ENCODE peak calls at places on chromosomes 12 and 14, in ten cellular contexts. M is glutamatergic neuron, E is GM20000, V is posterior vena cava, N is fibroblast of mammary gland, G is HFF-Myc, P is activated T-helper 1 cell treated with Interleukin-2 at 50 U/mL for 16 hours, R is DMS53, Q is cardiac muscle cell, J is hippocampal formation. C is an unnamed sample.

GRCh38 chr12:120100630-120101029 is 15.9 kb downstream of the RAB35 start:
- DNase-seq in G (no peak), M (no peak), E (no peak), N (peak), Q (peak), V (peak), J (peak), R (no peak), P (no peak), C (no peak)

GRCh38 chr12:80107221-80107620 is 7.9 kb downstream of the OTOGL start:
- DNase-seq in Q (no peak), V (no peak), N (peak), R (no peak), G (no peak), E (no peak), J (no peak), M (no peak), P (no peak), C (no peak)

GRCh38 chr14:105941226-105942166 is 415.1 kb downstream of the TMEM121 start:
- DNase-seq in E (no peak), V (peak), P (no peak), M (no peak), Q (no peak), R (no peak), N (no peak), J (no peak), G (no peak), C (no peak)

GRCh38 chr12:48811454-48812090 is 6.7 kb upstream of the CACNB3 start:
- DNase-seq in J (no peak), V (no peak), E (no peak), R (no peak), G (no peak), M (no peak), Q (no peak), P (no peak), N (peak), C (no peak)

GRCh38 chr12:25056011-25056410 is 107.1 kb upstream of the BCAT1 start:
- DNase-seq in E (no peak), G (no peak), N (no peak), P (no peak), Q (no peak), R (no peak), J (no peak), M (no peak), V (no peak), C (peak)

GRCh38 chr12:62618948-62619347 is 152.3 kb downstream of the MON2 start:
- DNase-seq in G (no peak), J (no peak), P (no peak), N (no peak), E (no peak), M (no peak), V (no peak), R (peak), Q (no peak), C (peak)

GRCh38 chr12:98352835-98353234 is 162.6 kb upstream of the TMPO start:
- DNase-seq in V (no peak), N (peak), R (peak), G (no peak), E (no peak), Q (peak), J (no peak), M (no peak), P (no peak), C (peak)

GRCh38 chr14:53151867-53152626 is 1.1 kb downstream of the DDHD1 start:
- DNase-seq in G (peak), R (peak), J (peak), V (peak), Q (peak), P (peak), E (peak), N (peak), M (peak), C (peak)

GRCh38 chr12:114440450-114441383 is 34.8 kb upstream of the TBX5 start:
- DNase-seq in G (no peak), J (no peak), V (no peak), M (peak), P (no peak), E (no peak), R (no peak), N (no peak), Q (no peak), C (peak)

GRCh38 chr14:41922014-41922413 is 315.3 kb downstream of the LRFN5 start:
- DNase-seq in V (no peak), N (peak), J (no peak), G (no peak), Q (no peak), M (no peak), R (no peak), P (no peak), E (no peak), C (peak)

GRCh38 chr14:85587152-85587697 is 57.3 kb downstream of the FLRT2 start:
- DNase-seq in M (no peak), R (peak), Q (peak), P (no peak), E (no peak), V (no peak), N (peak), G (peak), J (no peak), C (no peak)

C was measured in NCI-H69.